ENCODE peak calls at places on chromosomes 1 and 21, in four cellular contexts. Z is PC-3; P is CD8-positive, alpha-beta T cell; L is activated CD8-positive, alpha-beta T cell treated with anti-CD3 and anti-CD28 coated beads for 36 hours. Y is an unnamed sample.

GRCh38 chr21:41147096-41147978 is 20.6 kb upstream of the BACE2 start:
- DNase-seq in P (no peak), L (no peak), Z (no peak), Y (no peak)

GRCh38 chr1:62732327-62732726 is 44.1 kb upstream of the DOCK7 start:
- DNase-seq in P (no peak), Z (no peak), L (no peak), Y (no peak)

GRCh38 chr1:155897746-155898145 is 13.4 kb downstream of the RIT1 start:
- DNase-seq in P (no peak), L (no peak), Z (no peak), Y (no peak)

GRCh38 chr1:44405804-44406743 is 1.0 kb downstream of the RNF220 start:
- DNase-seq in Z (peak), L (peak), P (peak), Y (no peak)

GRCh38 chr1:45746922-45747321 is 3.5 kb downstream of the IPP start:
- DNase-seq in P (no peak), L (no peak), Z (no peak), Y (no peak)

GRCh38 chr1:154155282-154155681 is 409 bp upstream of the NUP210L start:
- DNase-seq in P (no peak), L (no peak), Z (no peak), Y (no peak)

GRCh38 chr1:161834967-161835366 is 68.8 kb downstream of the ATF6 start:
- DNase-seq in P (no peak), L (no peak), Z (no peak), Y (no peak)

GRCh38 chr21:36109868-36110267 is 25.0 kb upstream of the CBR3 start:
- DNase-seq in P (no peak), Z (no peak), L (no peak), Y (no peak)

GRCh38 chr1:118986291-118986838 is 1.8 kb downstream of the TBX15 start:
- DNase-seq in P (no peak), L (no peak), Z (no peak), Y (peak)

GRCh38 chr21:27219068-27219467 is 252.2 kb upstream of the ADAMTS5 start:
- DNase-seq in P (no peak), L (no peak), Z (peak), Y (no peak)

GRCh38 chr1:107110346-107110745 is 30.5 kb upstream of the NTNG1 start:
- DNase-seq in Z (no peak), L (no peak), P (no peak), Y (no peak)

GRCh38 chr1:5998051-5998905 is 6.1 kb upstream of the NPHP4 start:
- DNase-seq in Z (no peak), P (no peak), L (no peak), Y (no peak)

GRCh38 chr1:94285026-94285654 is 47.8 kb upstream of the ARHGAP29 start:
- DNase-seq in L (no peak), Z (peak), P (no peak), Y (no peak)

GRCh38 chr1:10189659-10190058 is 20.7 kb upstream of the KIF1B start:
- DNase-seq in L (no peak), Z (no peak), P (no peak), Y (peak)

GRCh38 chr21:15826147-15826780 is 96.5 kb downstream of the USP25 start:
- DNase-seq in P (peak), L (peak), Z (peak), Y (peak)

GRCh38 chr1:231199868-231200267 is 38.0 kb downstream of the TRIM67 start:
- DNase-seq in Z (no peak), P (no peak), L (no peak), Y (no peak)

GRCh38 chr1:229689915-229690314 is 63.9 kb downstream of the URB2 start:
- DNase-seq in L (no peak), P (no peak), Z (no peak), Y (no peak)

GRCh38 chr1:165424454-165425283 is 20.3 kb downstream of the RXRG start:
- DNase-seq in L (no peak), Z (no peak), P (no peak), Y (no peak)

GRCh38 chr1:211334986-211335385 is 8.4 kb downstream of the TRAF5 start:
- DNase-seq in P (no peak), Z (peak), L (peak), Y (no peak)

GRCh38 chr1:3898994-3899775 is 887 bp downstream of the C1orf174 start:
- DNase-seq in L (no peak), Z (peak), P (no peak), Y (no peak)

GRCh38 chr1:119603695-119604094 is 44.4 kb downstream of the ZNF697 start:
- DNase-seq in P (no peak), Z (no peak), L (no peak), Y (no peak)

GRCh38 chr1:17437260-17438175 is 2.0 kb downstream of the RCC2 start:
- DNase-seq in P (peak), Z (peak), L (peak), Y (peak)

GRCh38 chr1:220226752-220227151 is 45.5 kb downstream of the RAB3GAP2 start:
- DNase-seq in P (no peak), Z (no peak), L (no peak), Y (no peak)

DNA sequence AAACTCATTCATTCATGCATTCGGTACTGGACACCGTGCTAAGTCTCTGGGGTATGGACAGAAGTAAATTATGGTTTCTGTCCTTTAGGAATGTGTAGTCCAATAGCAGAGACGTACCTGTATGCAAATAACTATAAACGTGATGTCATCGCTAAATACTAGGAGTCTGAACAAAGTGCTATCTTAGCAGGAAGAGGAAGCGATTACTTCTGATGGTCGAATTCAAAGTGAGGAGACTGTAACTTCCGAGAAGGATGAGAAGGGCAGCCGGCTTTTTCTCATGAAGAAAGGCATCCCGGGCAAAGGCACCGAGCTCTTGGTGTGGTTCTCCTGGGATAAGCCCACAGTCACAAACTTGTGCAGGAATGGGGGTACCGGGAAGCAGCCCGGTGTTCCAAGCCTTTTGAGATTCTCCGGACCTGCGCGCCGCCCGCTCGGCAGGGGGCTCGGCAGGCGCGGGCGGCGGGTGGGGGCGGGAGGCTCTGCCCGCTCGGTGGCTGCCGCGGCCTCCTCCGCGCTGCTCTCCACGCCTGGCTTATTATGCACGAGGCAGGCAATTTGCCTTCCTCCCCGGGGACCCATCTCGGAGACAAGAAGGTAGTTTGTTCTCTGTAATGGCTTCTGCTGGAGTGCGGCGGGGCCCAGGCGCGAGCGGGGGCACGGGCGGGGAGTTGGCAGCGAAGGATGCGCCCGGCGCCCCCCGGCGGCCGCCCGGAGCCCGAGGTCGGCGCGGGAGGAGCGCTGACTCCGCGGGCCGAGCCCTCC is 67.5 kb upstream of the CD1D start:
- DNase-seq in P (peak), Z (no peak), L (peak), Y (peak)
- TF ChIP-seq CTCF in P (no peak), Z (no peak), L (peak), Y (peak)

GRCh38 chr1:40314721-40315238 is 2.3 kb downstream of the COL9A2 start:
- DNase-seq in L (no peak), Z (no peak), P (no peak), Y (no peak)

GRCh38 chr1:40316595-40317393 is at the start of gene COL9A2:
- DNase-seq in P (peak), Z (peak), L (peak), Y (peak)

GRCh38 chr1:40315795-40316594 is 1.1 kb downstream of the COL9A2 start:
- DNase-seq in P (peak), Z (no peak), L (peak), Y (no peak)

GRCh38 chr1:40313958-40314720 is 2.9 kb downstream of the COL9A2 start:
- DNase-seq in L (no peak), P (no peak), Z (no peak), Y (no peak)

DNA sequence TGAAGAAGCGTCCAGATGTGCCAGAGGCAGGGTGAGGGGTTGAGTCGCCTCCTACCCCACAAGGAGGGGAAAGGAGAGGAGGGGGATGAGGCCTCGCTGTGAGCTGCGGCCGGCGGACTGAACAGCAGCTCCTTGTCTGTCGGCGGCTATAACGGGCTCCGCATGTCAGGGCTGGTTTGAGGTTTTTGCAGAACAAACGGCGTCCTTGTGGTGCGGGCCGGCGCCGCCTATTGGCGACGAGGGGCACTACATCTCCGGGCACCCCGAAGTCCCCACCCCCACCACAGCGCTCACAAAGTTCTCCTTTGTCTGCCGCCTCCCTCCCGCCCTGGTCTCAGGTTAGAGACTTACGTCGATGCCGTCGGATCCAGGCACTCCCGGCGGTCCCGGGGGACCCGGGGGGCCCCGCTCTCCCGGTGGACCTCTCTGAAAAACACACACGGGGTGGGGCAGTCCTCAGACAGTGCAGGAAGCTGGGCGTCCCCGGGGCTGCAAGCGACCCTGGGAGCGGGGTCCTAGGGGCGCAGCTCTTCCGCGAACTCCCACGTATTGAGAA is 1.8 kb downstream of the COL9A2 start:
- DNase-seq in P (peak), L (peak), Z (peak), Y (peak)
- TF ChIP-seq CTCF in P (peak), L (peak), Z (peak), Y (peak)

GRCh38 chr1:180889325-180889724 is 23.4 kb upstream of the KIAA1614 start:
- DNase-seq in Z (no peak), P (no peak), L (no peak), Y (no peak)
- TF ChIP-seq CTCF in Z (no peak), P (no peak), L (no peak), Y (no peak)

GRCh38 chr1:240691521-240692338 is 79.8 kb upstream of the GREM2 start:
- DNase-seq in L (peak), P (no peak), Z (peak), Y (no peak)
- TF ChIP-seq CTCF in L (no peak), P (no peak), Z (peak), Y (peak)

GRCh38 chr1:233791372-233791703 is 113.1 kb upstream of the SLC35F3 start:
- DNase-seq in L (no peak), P (no peak), Z (no peak), Y (no peak)
- TF ChIP-seq CTCF in L (peak), P (peak), Z (no peak), Y (no peak)

GRCh38 chr1:15523922-15524282 is at the start of gene CASP9:
- DNase-seq in Z (no peak), P (no peak), L (no peak), Y (no peak)

GRCh38 chr1:15524283-15525042 is 448 bp upstream of the CASP9 start:
- DNase-seq in P (peak), L (peak), Z (peak), Y (peak)

GRCh38 chr1:15525043-15525958 is 1.3 kb upstream of the CASP9 start:
- DNase-seq in Z (peak), P (no peak), L (peak), Y (no peak)

GRCh38 chr1:15526021-15526489 is 593 bp upstream of the DNAJC16 start:
- DNase-seq in Z (no peak), P (no peak), L (peak), Y (no peak)

GRCh38 chr1:15526490-15527339 is at the start of gene DNAJC16:
- DNase-seq in P (peak), Z (peak), L (peak), Y (peak)
- TF ChIP-seq CTCF in P (no peak), Z (no peak), L (no peak), Y (peak)